ENCODE peak calls at places on chromosomes 3 and 15, in six cellular contexts. One of them, this sample, is unnamed.
A peak's percentile ranks its signal among the peaks of the same experiment; 100 is the strongest.

GRCh38 chr3:13016083-13016725 is 57.0 kb downstream of the IQSEC1 start:
- DNase-seq in RWPE1: no peak
- DNase-seq in psoas muscle: peak; percentile 63
- DNase-seq in stimulated activated CD4-positive, alpha-beta T cell treated with anti-CD3 and anti-CD28 coated beads, TNF-alpha, amount 100 ng/mL, for 24 hours: no peak
- DNase-seq in sigmoid colon: peak; percentile 81
- DNase-seq in fibroblast of the aortic adventitia: no peak
- DNase-seq in this sample: no peak

GRCh38 chr3:4633078-4634004 is 140.2 kb downstream of the ITPR1 start:
- DNase-seq in RWPE1: peak; percentile 43
- DNase-seq in psoas muscle: no peak
- DNase-seq in stimulated activated CD4-positive, alpha-beta T cell treated with anti-CD3 and anti-CD28 coated beads, TNF-alpha, amount 100 ng/mL, for 24 hours: no peak
- DNase-seq in sigmoid colon: no peak
- DNase-seq in fibroblast of the aortic adventitia: peak; percentile 80
- DNase-seq in this sample: peak; percentile 19

GRCh38 chr3:22585504-22585903 is 617.6 kb upstream of the UBE2E2 start:
- DNase-seq in RWPE1: peak; percentile 23
- DNase-seq in psoas muscle: no peak
- DNase-seq in stimulated activated CD4-positive, alpha-beta T cell treated with anti-CD3 and anti-CD28 coated beads, TNF-alpha, amount 100 ng/mL, for 24 hours: no peak
- DNase-seq in sigmoid colon: no peak
- DNase-seq in fibroblast of the aortic adventitia: no peak
- DNase-seq in this sample: peak; percentile 17

GRCh38 chr15:78540135-78540954 is at the start of gene PSMA4:
- DNase-seq in RWPE1: peak; percentile 97
- DNase-seq in psoas muscle: peak; percentile 95
- DNase-seq in stimulated activated CD4-positive, alpha-beta T cell treated with anti-CD3 and anti-CD28 coated beads, TNF-alpha, amount 100 ng/mL, for 24 hours: peak; percentile 83
- DNase-seq in sigmoid colon: peak; percentile 96
- DNase-seq in fibroblast of the aortic adventitia: peak; percentile 85
- DNase-seq in this sample: peak; percentile 65

GRCh38 chr15:64010719-64011118 is 35.6 kb downstream of the DAPK2 start:
- DNase-seq in RWPE1: peak; percentile 48
- DNase-seq in psoas muscle: peak; percentile 63
- DNase-seq in stimulated activated CD4-positive, alpha-beta T cell treated with anti-CD3 and anti-CD28 coated beads, TNF-alpha, amount 100 ng/mL, for 24 hours: peak; percentile 68
- DNase-seq in sigmoid colon: no peak
- DNase-seq in fibroblast of the aortic adventitia: peak; percentile 51
- DNase-seq in this sample: no peak

GRCh38 chr15:41512078-41512394 is 1.6 kb downstream of the LTK start:
- DNase-seq in RWPE1: no peak
- DNase-seq in psoas muscle: no peak
- DNase-seq in stimulated activated CD4-positive, alpha-beta T cell treated with anti-CD3 and anti-CD28 coated beads, TNF-alpha, amount 100 ng/mL, for 24 hours: no peak
- DNase-seq in sigmoid colon: no peak
- DNase-seq in fibroblast of the aortic adventitia: no peak
- DNase-seq in this sample: no peak

GRCh38 chr3:139759470-139759869 is 81.7 kb upstream of the NMNAT3 start:
- DNase-seq in RWPE1: no peak
- DNase-seq in psoas muscle: no peak
- DNase-seq in stimulated activated CD4-positive, alpha-beta T cell treated with anti-CD3 and anti-CD28 coated beads, TNF-alpha, amount 100 ng/mL, for 24 hours: no peak
- DNase-seq in sigmoid colon: no peak
- DNase-seq in fibroblast of the aortic adventitia: peak; percentile 36
- DNase-seq in this sample: no peak

GRCh38 chr15:69193948-69194827 is 33.8 kb downstream of the GLCE start:
- DNase-seq in RWPE1: no peak
- DNase-seq in psoas muscle: no peak
- DNase-seq in stimulated activated CD4-positive, alpha-beta T cell treated with anti-CD3 and anti-CD28 coated beads, TNF-alpha, amount 100 ng/mL, for 24 hours: no peak
- DNase-seq in sigmoid colon: no peak
- DNase-seq in fibroblast of the aortic adventitia: peak; percentile 32
- DNase-seq in this sample: peak; percentile 2

GRCh38 chr3:28328188-28329151 is 20.1 kb upstream of the ZCWPW2 start:
- DNase-seq in RWPE1: no peak
- DNase-seq in psoas muscle: no peak
- DNase-seq in stimulated activated CD4-positive, alpha-beta T cell treated with anti-CD3 and anti-CD28 coated beads, TNF-alpha, amount 100 ng/mL, for 24 hours: no peak
- DNase-seq in sigmoid colon: no peak
- DNase-seq in fibroblast of the aortic adventitia: peak; percentile 59
- DNase-seq in this sample: no peak

GRCh38 chr15:63446260-63446659 is 58.1 kb upstream of the USP3 start:
- DNase-seq in RWPE1: no peak
- DNase-seq in psoas muscle: no peak
- DNase-seq in stimulated activated CD4-positive, alpha-beta T cell treated with anti-CD3 and anti-CD28 coated beads, TNF-alpha, amount 100 ng/mL, for 24 hours: no peak
- DNase-seq in sigmoid colon: no peak
- DNase-seq in fibroblast of the aortic adventitia: no peak
- DNase-seq in this sample: no peak

GRCh38 chr3:52231502-52232278 is 6.2 kb upstream of the TLR9 start:
- DNase-seq in RWPE1: no peak
- DNase-seq in psoas muscle: peak; percentile 86
- DNase-seq in stimulated activated CD4-positive, alpha-beta T cell treated with anti-CD3 and anti-CD28 coated beads, TNF-alpha, amount 100 ng/mL, for 24 hours: peak; percentile 85
- DNase-seq in sigmoid colon: no peak
- DNase-seq in fibroblast of the aortic adventitia: peak; percentile 49
- DNase-seq in this sample: no peak